ENCODE peak calls at places on chromosomes 16 and 17, in four cellular contexts. K is K562, P is Peyer's patch, A is GM12891. N is an unnamed sample.

GRCh38 chr16:69329369-69330285 is 761 bp downstream of the PDF start:
- DNase-seq in K (no peak), P (no peak), A (peak), N (no peak)

GRCh38 chr17:28675980-28676379 is 14.0 kb downstream of the SUPT6H start:
- DNase-seq in K (no peak), P (no peak), A (no peak), N (peak)

GRCh38 chr17:29241015-29241963 is 5.4 kb upstream of the CRYBA1 start:
- DNase-seq in K (no peak), P (no peak), A (no peak), N (peak)

GRCh38 chr16:3656491-3657468 is 2.3 kb downstream of the DNASE1 start:
- DNase-seq in K (no peak), P (no peak), A (no peak), N (no peak)

GRCh38 chr16:27226476-27226875 is 23.1 kb downstream of the KDM8 start:
- DNase-seq in K (no peak), P (no peak), A (no peak), N (no peak)

GRCh38 chr17:80498242-80498919 is 22.0 kb upstream of the NPTX1 start:
- DNase-seq in K (no peak), P (no peak), A (no peak), N (no peak)

GRCh38 chr17:77472837-77473214 is 332.1 kb downstream of the SEC14L1 start:
- DNase-seq in K (no peak), P (no peak), A (no peak), N (no peak)

GRCh38 chr17:40553694-40554534 is 11.4 kb downstream of the CCR7 start:
- DNase-seq in K (peak), P (no peak), A (no peak), N (no peak)

GRCh38 chr17:77370536-77370935 is 229.8 kb downstream of the SEC14L1 start:
- DNase-seq in K (no peak), P (no peak), A (no peak), N (no peak)

GRCh38 chr17:57879437-57880085 is 29.7 kb upstream of the MRPS23 start:
- DNase-seq in K (peak), P (no peak), A (no peak), N (no peak)

GRCh38 chr16:71412270-71413160 is 29.3 kb downstream of the TLE7 start:
- DNase-seq in K (peak), P (peak), A (peak), N (peak)

GRCh38 chr16:59605706-59606105 is 871.6 kb upstream of the GOT2 start:
- DNase-seq in K (no peak), P (no peak), A (no peak), N (no peak)

GRCh38 chr16:70800306-70800705 is 652 bp downstream of the VAC14 start:
- DNase-seq in K (no peak), P (no peak), A (no peak), N (no peak)

GRCh38 chr17:66953661-66954060 is 10.8 kb upstream of the CACNG4 start:
- DNase-seq in K (no peak), P (no peak), A (no peak), N (no peak)

GRCh38 chr17:59002848-59003247 is 103.8 kb downstream of the TRIM37 start:
- DNase-seq in K (no peak), P (no peak), A (no peak), N (no peak)

GRCh38 chr16:6149031-6149430 is 1051.4 kb upstream of the EEF2KMT start:
- DNase-seq in K (no peak), P (no peak), A (no peak), N (no peak)

GRCh38 chr16:87548086-87548485 is 54.2 kb upstream of the JPH3 start:
- DNase-seq in K (no peak), P (no peak), A (no peak), N (no peak)

GRCh38 chr16:88922114-88922825 is 54.7 kb downstream of the CBFA2T3 start:
- DNase-seq in K (no peak), P (peak), A (no peak), N (no peak)

GRCh38 chr17:40190197-40191021 is 13.1 kb downstream of the RAPGEFL1 start:
- DNase-seq in K (peak), P (no peak), A (no peak), N (no peak)

GRCh38 chr16:70747703-70748631 is 53.0 kb downstream of the VAC14 start:
- DNase-seq in K (no peak), P (no peak), A (no peak), N (no peak)

GRCh38 chr17:46851029-46851741 is at the start of gene WNT9B:
- DNase-seq in K (peak), P (no peak), A (no peak), N (no peak)

DNA sequence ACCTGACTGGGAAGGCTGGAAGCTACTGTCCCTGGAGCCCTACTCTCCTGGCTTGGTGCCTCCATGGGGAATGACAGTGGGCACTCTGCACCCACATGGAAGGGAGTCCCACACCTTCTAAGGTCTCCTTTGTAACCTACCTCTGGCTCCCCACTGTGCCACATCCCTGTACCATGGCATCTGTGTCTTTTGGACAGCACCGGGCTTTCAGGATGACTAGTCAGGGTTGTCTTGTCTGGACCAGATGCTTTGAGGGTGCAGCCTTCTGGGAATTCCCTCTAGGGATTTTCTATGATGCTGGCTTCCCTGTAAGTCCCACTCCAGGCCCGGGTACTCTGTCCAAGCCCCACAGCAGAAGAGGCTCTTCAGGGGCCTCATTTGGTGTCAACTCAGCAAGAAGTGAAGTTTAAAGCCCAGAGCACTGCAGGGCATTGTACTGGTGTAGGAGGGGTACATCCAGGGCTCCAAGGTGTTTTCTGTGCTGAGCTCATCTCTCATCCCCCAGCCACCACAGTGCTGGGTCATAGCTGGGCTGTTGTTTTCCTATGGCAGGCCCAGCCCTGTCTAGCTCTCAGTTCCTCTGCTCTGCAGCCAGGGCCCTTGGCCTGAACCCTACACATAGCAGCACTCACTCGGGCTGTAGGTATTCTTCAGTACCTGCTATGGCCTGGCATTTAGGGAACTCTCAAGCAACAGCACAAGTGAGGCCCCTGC is 255.3 kb downstream of the CPPED1 start:
- DNase-seq in K (no peak), P (no peak), A (no peak), N (no peak)
- TF ChIP-seq POLR2A in K (no peak), P (no peak), A (no peak), N (no peak)

DNA sequence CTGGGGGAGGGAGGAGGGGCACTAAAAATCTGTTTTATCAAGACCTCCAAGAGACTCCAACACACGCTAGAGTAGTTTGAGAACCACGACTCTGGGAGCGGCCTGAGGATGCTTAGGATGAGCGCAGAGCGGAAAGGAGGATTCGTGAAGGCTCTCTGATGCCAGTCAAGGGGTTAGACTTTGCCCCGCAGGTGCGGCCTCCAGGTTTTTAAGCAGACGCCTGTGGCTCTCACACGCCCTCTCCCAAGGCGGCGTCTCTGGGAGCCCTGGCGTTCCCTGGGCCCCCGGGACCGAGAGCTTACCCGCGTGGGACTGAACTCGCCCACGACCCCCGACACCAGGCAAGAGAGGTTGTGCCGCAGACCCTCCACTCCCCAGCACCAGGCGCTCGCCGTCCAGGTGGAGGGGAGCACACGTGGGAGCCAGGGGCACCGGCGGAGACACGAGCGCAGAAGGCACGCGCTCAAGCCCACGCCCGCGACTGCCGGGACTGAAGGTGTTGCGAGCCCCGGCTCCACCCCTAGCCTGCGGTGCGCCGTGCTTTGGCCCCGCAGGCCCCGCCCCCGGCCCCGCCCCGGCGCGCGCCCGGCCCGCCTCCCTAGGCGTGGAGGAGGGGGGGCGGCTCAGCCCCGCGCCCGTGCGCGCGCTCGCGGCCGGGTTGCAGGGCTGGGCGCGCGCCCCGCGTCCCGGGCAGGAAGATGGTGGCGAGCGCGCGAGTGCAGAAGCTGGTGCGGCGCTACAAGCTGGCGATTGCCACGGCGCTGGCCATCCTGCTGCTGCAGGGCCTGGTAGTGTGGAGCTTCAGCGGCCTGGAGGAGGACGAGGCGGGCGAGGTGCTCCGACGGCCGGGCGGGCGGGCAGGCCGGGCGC is at the start of gene XYLT2:
- DNase-seq in K (peak), P (peak), A (peak), N (peak)
- TF ChIP-seq POLR2A in K (peak), P (peak), A (peak), N (peak)

GRCh38 chr17:49576121-49576905 is 642 bp downstream of the NXPH3 start:
- DNase-seq in K (peak), P (no peak), A (no peak), N (no peak)
- TF ChIP-seq POLR2A in K (no peak), P (no peak), A (no peak), N (no peak)

DNA sequence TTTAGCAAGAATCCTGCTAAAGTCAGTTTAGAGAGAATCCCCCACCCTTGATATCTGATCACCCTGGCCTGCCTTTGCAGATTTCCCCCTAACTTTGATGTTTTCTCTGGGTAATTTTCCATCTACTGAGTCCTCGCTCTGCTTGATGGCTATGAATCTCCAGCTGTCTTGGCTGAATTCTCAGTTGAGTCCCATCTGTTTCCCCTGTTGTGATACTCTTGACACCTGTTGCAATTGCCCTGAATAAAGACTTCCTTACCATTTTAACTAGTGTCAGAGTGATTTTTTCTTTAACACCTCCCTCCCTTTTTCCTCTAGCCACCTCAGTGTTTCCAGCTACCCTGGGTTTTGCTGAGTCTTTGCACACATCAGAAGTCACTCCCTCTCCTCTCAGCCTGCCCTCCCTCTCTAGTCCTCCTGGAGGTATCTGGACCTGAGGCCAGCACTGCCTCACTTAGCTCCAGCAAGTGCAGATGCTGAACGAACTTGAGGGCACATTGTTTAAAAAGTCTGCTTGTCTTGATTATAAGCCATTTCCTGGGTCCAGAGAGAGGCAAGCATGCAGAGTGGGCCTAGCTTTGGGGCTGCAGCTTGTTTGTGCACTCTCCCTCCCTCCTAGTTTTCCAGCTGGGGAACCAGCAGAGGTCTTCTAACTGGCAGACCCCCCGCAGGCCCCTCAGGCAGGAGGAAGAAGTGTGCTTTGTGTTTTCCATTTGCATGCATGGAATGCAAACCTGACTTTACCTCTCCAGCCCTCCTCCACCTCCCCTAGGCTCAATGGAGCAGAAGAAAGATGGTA is 33.2 kb downstream of the SPACA3 start:
- DNase-seq in K (no peak), P (no peak), A (no peak), N (no peak)
- TF ChIP-seq POLR2A in K (no peak), P (no peak), A (no peak), N (no peak)

GRCh38 chr17:8630227-8630801 is at the start of gene MYH10:
- DNase-seq in K (peak), P (no peak), A (no peak), N (no peak)
- TF ChIP-seq POLR2A in K (peak), P (no peak), A (no peak), N (peak)

DNA sequence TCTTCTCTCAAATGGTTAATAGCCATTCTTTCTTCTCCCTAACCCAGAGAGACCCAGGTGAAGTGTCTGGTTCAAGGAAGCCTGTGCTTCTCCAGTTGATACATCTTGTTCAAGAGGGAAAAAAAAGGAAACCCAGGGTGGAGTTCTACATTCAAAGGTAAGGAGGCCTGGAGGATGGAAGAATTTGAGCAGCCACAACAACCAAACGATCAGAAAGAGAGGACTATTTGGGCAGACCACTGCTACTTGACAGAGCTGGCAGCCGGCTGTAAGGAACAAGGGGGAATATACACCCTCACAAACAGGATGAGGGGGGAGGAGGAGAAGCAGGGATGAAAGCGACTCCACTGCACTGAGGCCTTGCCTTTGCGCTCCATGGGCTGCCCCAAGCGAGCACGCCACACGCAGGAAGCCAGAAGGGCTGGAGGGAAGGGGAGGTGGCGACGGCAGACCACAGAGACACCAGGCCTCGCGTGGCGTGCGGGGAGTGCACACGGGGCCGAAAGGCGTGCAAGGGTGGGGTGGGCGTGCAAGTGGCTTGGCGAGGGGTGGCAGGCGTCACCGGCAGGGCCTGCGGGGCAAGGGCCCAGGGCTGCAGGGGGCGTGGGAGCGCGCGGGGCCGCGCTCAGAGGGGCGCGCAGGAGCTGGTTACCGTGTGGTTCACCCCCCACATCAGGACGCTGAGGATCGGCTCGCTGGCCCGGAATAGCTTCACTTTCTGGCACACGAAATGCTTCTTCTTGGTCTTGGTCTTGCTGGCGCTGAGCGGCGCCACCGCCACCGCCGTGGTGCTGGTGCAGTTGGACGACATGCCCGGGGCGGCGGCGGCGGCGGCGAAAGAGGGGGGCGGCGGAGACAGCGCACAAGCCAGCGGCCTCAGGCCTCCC is 499 bp downstream of the PIP4K2B start:
- DNase-seq in K (peak), P (peak), A (peak), N (no peak)
- TF ChIP-seq POLR2A in K (no peak), P (no peak), A (no peak), N (no peak)

GRCh38 chr16:81492307-81492706 is 47.7 kb downstream of the CMIP start:
- DNase-seq in K (no peak), P (no peak), A (no peak), N (no peak)
- TF ChIP-seq POLR2A in K (no peak), P (no peak), A (no peak), N (no peak)

DNA sequence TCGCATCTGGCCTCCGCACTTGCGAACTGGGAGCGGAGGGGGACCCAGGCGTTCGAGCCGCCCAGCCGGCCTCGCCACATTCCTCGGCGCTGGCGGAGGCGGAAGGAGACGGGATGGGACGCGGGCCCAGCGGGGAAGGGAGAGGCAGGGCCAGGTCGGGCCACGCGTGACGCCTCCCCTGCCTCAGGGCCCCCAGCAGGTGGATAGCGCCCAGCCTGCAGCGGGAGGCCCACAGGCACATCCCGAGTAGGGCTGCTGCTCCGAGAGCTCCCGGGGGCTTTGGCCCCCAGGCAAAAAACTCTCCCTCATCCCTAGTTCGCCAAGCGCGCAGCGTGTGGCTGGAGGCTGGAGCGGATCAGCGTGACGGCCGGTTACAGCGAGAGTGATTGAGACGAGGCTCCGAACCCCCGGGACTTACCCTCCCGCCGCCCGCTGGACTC is 790 bp downstream of the PLEKHH3 start:
- DNase-seq in K (peak), P (no peak), A (no peak), N (no peak)
- TF ChIP-seq POLR2A in K (no peak), P (no peak), A (no peak), N (no peak)

DNA sequence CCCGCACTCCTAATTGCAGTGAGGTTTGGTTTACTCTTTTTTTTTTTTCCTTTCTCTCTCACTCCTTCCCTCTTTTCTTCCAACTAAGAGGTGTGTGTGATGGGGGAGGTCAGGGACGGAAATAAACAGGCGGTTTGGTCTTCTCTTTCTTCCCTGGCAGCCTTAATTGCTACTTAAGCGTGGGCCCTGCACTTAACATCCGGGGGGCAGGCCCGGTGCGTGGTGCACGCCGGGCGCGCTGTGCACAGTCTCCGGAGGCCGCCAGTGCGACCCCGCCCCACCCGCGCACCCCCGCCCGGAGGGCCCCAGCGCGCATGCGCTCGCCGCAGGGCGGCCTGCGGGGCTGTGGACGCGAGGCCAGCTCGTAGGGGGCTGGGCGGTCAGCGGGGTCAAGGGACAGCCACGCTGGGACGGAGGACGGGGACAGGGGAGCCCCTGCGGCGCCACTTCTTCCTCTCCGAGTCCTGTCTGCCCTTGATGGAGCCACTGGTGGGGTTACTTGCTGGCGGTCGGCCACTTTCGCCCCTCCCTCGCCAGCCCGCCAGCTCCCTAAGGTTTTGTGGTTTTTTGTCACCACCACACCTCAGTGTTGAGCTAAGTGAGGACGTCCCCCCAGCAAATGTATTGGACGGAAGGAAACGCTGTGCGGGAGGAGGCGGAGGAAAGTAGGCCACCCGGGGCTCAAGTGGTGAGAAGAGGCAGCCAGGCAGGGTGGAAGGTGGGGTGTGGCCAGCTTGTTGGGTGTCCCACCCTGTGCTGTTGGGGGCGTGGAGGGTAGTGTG is 120.9 kb downstream of the MRM1 start:
- DNase-seq in K (peak), P (peak), A (peak), N (no peak)
- TF ChIP-seq POLR2A in K (peak), P (no peak), A (no peak), N (no peak)

N was measured in HCT116.